ENCODE peak calls at places on chromosome 16, in eight cellular contexts. S, C, M, T, H, J, I and L are unnamed samples.

GRCh38 chr16:85687651-85688471 is 893 bp downstream of the GINS2 start:
- DNase-seq in S (no peak), C (no peak), M (no peak), T (peak; percentile 62), H (no peak), J (no peak), I (no peak), L (no peak)

GRCh38 chr16:4402439-4403132 is 13.8 kb downstream of the CORO7 start:
- DNase-seq in S (peak; percentile 70), C (no peak), M (peak; percentile 92), T (peak; percentile 77), H (peak; percentile 76), J (peak; percentile 59), I (peak; percentile 92), L (peak; percentile 71)

GRCh38 chr16:89449726-89450335 is 40.5 kb downstream of the ANKRD11 start:
- DNase-seq in S (no peak), C (no peak), M (no peak), T (peak; percentile 20), H (no peak), J (no peak), I (no peak), L (peak; percentile 34)

GRCh38 chr16:58098207-58099096 is 30.7 kb downstream of the CFAP20 start:
- DNase-seq in S (no peak), C (no peak), M (peak; percentile 51), T (no peak), H (no peak), J (no peak), I (no peak), L (no peak)

GRCh38 chr16:4597174-4597573 is 17.5 kb downstream of the UBALD1 start:
- DNase-seq in S (no peak), C (no peak), M (no peak), T (no peak), H (no peak), J (no peak), I (no peak), L (no peak)

GRCh38 chr16:57383276-57384247 is 11.3 kb downstream of the CX3CL1 start:
- DNase-seq in S (no peak), C (no peak), M (peak; percentile 41), T (no peak), H (peak; percentile 39), J (no peak), I (no peak), L (no peak)

GRCh38 chr16:52456368-52456767 is 90.6 kb downstream of the TOX3 start:
- DNase-seq in S (no peak), C (no peak), M (no peak), T (no peak), H (no peak), J (no peak), I (peak; percentile 38), L (no peak)

GRCh38 chr16:73558219-73558618 is 510.3 kb upstream of the ZFHX3 start:
- DNase-seq in S (no peak), C (no peak), M (no peak), T (no peak), H (no peak), J (no peak), I (no peak), L (peak; percentile 66)

GRCh38 chr16:4240624-4241023 is 1.3 kb downstream of the SRL start:
- DNase-seq in S (no peak), C (no peak), M (no peak), T (no peak), H (no peak), J (no peak), I (no peak), L (no peak)

GRCh38 chr16:1920727-1921155 is 2.5 kb upstream of the HS3ST6 start:
- DNase-seq in S (no peak), C (no peak), M (no peak), T (peak; percentile 41), H (no peak), J (no peak), I (no peak), L (peak; percentile 29)

GRCh38 chr16:53821957-53822625 is 118.1 kb downstream of the FTO start:
- DNase-seq in S (no peak), C (peak; percentile 63), M (peak; percentile 59), T (no peak), H (no peak), J (no peak), I (no peak), L (no peak)

GRCh38 chr16:86437348-86437747 is 73.0 kb upstream of the FOXF1 start:
- DNase-seq in S (no peak), C (no peak), M (no peak), T (no peak), H (no peak), J (no peak), I (no peak), L (no peak)

GRCh38 chr16:88882358-88883030 is 16.0 kb upstream of the PABPN1L start:
- DNase-seq in S (no peak), C (no peak), M (no peak), T (no peak), H (no peak), J (no peak), I (no peak), L (peak; percentile 49)

GRCh38 chr16:49354101-49354500 is 19.5 kb upstream of the C16orf78 start:
- DNase-seq in S (no peak), C (no peak), M (no peak), T (no peak), H (no peak), J (no peak), I (no peak), L (no peak)

GRCh38 chr16:89409161-89409711 is 81.1 kb downstream of the ANKRD11 start:
- DNase-seq in S (no peak), C (no peak), M (no peak), T (no peak), H (no peak), J (no peak), I (no peak), L (no peak)